ENCODE peak calls at places on chromosome 4, in seven cellular contexts. One of them, this sample, is unnamed.

GRCh38 chr4:73544620-73545019 is 63.1 kb downstream of the AFM start:
- DNase-seq in SK-N-SH: no peak
- DNase-seq in suprapubic skin: no peak
- DNase-seq in sigmoid colon: no peak
- DNase-seq in psoas muscle: no peak
- DNase-seq in heart left ventricle: no peak
- DNase-seq in HCT116: no peak
- DNase-seq in this sample: no peak

GRCh38 chr4:185358514-185359433 is 37.0 kb downstream of the LRP2BP start:
- DNase-seq in SK-N-SH: no peak
- DNase-seq in suprapubic skin: no peak
- DNase-seq in sigmoid colon: no peak
- DNase-seq in psoas muscle: no peak
- DNase-seq in heart left ventricle: no peak
- DNase-seq in HCT116: no peak
- DNase-seq in this sample: no peak

GRCh38 chr4:2046031-2046961 is 12.8 kb upstream of the NAT8L start:
- DNase-seq in SK-N-SH: peak; percentile 56
- DNase-seq in suprapubic skin: no peak
- DNase-seq in sigmoid colon: no peak
- DNase-seq in psoas muscle: no peak
- DNase-seq in heart left ventricle: no peak
- DNase-seq in HCT116: no peak
- DNase-seq in this sample: peak; percentile 48

GRCh38 chr4:123843137-123843536 is 446.5 kb downstream of the SPRY1 start:
- DNase-seq in SK-N-SH: no peak
- DNase-seq in suprapubic skin: no peak
- DNase-seq in sigmoid colon: no peak
- DNase-seq in psoas muscle: no peak
- DNase-seq in heart left ventricle: no peak
- DNase-seq in HCT116: no peak
- DNase-seq in this sample: no peak

GRCh38 chr4:124278477-124278876 is 434.1 kb downstream of the ANKRD50 start:
- DNase-seq in SK-N-SH: peak; percentile 29
- DNase-seq in suprapubic skin: no peak
- DNase-seq in sigmoid colon: no peak
- DNase-seq in psoas muscle: no peak
- DNase-seq in heart left ventricle: no peak
- DNase-seq in HCT116: no peak
- DNase-seq in this sample: no peak

GRCh38 chr4:1459664-1460511 is 53.6 kb upstream of the NKX1-1 start:
- DNase-seq in SK-N-SH: peak; percentile 26
- DNase-seq in suprapubic skin: peak; percentile 44
- DNase-seq in sigmoid colon: no peak
- DNase-seq in psoas muscle: no peak
- DNase-seq in heart left ventricle: no peak
- DNase-seq in HCT116: no peak
- DNase-seq in this sample: peak; percentile 62

GRCh38 chr4:41975341-41975740 is 6.2 kb upstream of the DCAF4L1 start:
- DNase-seq in SK-N-SH: no peak
- DNase-seq in suprapubic skin: no peak
- DNase-seq in sigmoid colon: no peak
- DNase-seq in psoas muscle: no peak
- DNase-seq in heart left ventricle: no peak
- DNase-seq in HCT116: no peak
- DNase-seq in this sample: no peak

GRCh38 chr4:41058426-41058825 is 155.9 kb downstream of the APBB2 start:
- DNase-seq in SK-N-SH: no peak
- DNase-seq in suprapubic skin: no peak
- DNase-seq in sigmoid colon: no peak
- DNase-seq in psoas muscle: no peak
- DNase-seq in heart left ventricle: no peak
- DNase-seq in HCT116: no peak
- DNase-seq in this sample: no peak

GRCh38 chr4:97585274-97585673 is 558.0 kb downstream of the STPG2 start:
- DNase-seq in SK-N-SH: no peak
- DNase-seq in suprapubic skin: no peak
- DNase-seq in sigmoid colon: no peak
- DNase-seq in psoas muscle: no peak
- DNase-seq in heart left ventricle: no peak
- DNase-seq in HCT116: no peak
- DNase-seq in this sample: no peak

GRCh38 chr4:53920116-53920515 is 144.3 kb downstream of the CHIC2 start:
- DNase-seq in SK-N-SH: no peak
- DNase-seq in suprapubic skin: no peak
- DNase-seq in sigmoid colon: no peak
- DNase-seq in psoas muscle: no peak
- DNase-seq in heart left ventricle: peak; percentile 43
- DNase-seq in HCT116: no peak
- DNase-seq in this sample: no peak

GRCh38 chr4:179114615-179115014 is 1672.4 kb upstream of the AGA start:
- DNase-seq in SK-N-SH: no peak
- DNase-seq in suprapubic skin: no peak
- DNase-seq in sigmoid colon: no peak
- DNase-seq in psoas muscle: no peak
- DNase-seq in heart left ventricle: no peak
- DNase-seq in HCT116: no peak
- DNase-seq in this sample: no peak

GRCh38 chr4:120105472-120105871 is 38.8 kb upstream of the MAD2L1 start:
- DNase-seq in SK-N-SH: no peak
- DNase-seq in suprapubic skin: no peak
- DNase-seq in sigmoid colon: no peak
- DNase-seq in psoas muscle: no peak
- DNase-seq in heart left ventricle: no peak
- DNase-seq in HCT116: no peak
- DNase-seq in this sample: no peak

GRCh38 chr4:181418491-181418890 is 824.7 kb upstream of the TENM3 start:
- DNase-seq in SK-N-SH: no peak
- DNase-seq in suprapubic skin: no peak
- DNase-seq in sigmoid colon: no peak
- DNase-seq in psoas muscle: no peak
- DNase-seq in heart left ventricle: no peak
- DNase-seq in HCT116: no peak
- DNase-seq in this sample: no peak

GRCh38 chr4:76365636-76366035 is 55.3 kb downstream of the CCDC158 start:
- DNase-seq in SK-N-SH: no peak
- DNase-seq in suprapubic skin: no peak
- DNase-seq in sigmoid colon: no peak
- DNase-seq in psoas muscle: no peak
- DNase-seq in heart left ventricle: no peak
- DNase-seq in HCT116: no peak
- DNase-seq in this sample: no peak

GRCh38 chr4:59553063-59553738 is 1646.9 kb upstream of the ADGRL3 start:
- DNase-seq in SK-N-SH: peak; percentile 0
- DNase-seq in suprapubic skin: no peak
- DNase-seq in sigmoid colon: no peak
- DNase-seq in psoas muscle: no peak
- DNase-seq in heart left ventricle: no peak
- DNase-seq in HCT116: no peak
- DNase-seq in this sample: no peak

GRCh38 chr4:54482529-54482961 is 175.2 kb upstream of the KIT start:
- DNase-seq in SK-N-SH: no peak
- DNase-seq in suprapubic skin: no peak
- DNase-seq in sigmoid colon: no peak
- DNase-seq in psoas muscle: no peak
- DNase-seq in heart left ventricle: no peak
- DNase-seq in HCT116: no peak
- DNase-seq in this sample: no peak

GRCh38 chr4:10077101-10077491 is 39.5 kb downstream of the WDR1 start:
- DNase-seq in SK-N-SH: no peak
- DNase-seq in suprapubic skin: no peak
- DNase-seq in sigmoid colon: peak; percentile 53
- DNase-seq in psoas muscle: no peak
- DNase-seq in heart left ventricle: no peak
- DNase-seq in HCT116: no peak
- DNase-seq in this sample: no peak

DNA sequence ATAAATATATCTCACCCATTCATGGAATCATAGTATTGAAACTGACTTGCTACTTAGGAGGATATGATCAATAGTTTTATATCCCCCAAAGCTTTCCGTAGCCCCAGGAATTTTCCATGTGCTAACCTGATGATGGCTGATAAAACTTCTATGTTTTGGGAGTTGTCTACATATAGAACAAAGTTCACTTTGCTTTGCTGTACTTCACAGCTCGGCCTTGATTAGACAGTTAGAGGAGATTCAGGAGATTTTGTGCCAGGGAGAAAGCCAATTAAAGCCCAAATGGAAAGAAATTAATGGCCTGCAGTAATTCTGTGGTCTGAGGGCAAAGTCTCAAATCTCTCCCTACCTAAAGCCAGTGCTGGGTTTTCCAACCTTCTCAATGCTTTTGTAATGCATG is 114.9 kb upstream of the SLC34A2 start:
- DNase-seq in SK-N-SH: no peak
- DNase-seq in suprapubic skin: no peak
- DNase-seq in sigmoid colon: no peak
- DNase-seq in psoas muscle: no peak
- DNase-seq in heart left ventricle: no peak
- DNase-seq in HCT116: no peak
- DNase-seq in this sample: no peak
- H3K27ac ChIP-seq in SK-N-SH: no peak overlapping the region
- H3K27ac ChIP-seq in suprapubic skin: no peak overlapping the region
- H3K27ac ChIP-seq in sigmoid colon: no peak overlapping the region
- H3K27ac ChIP-seq in psoas muscle: no peak overlapping the region
- H3K27ac ChIP-seq in heart left ventricle: no peak overlapping the region
- H3K27ac ChIP-seq in HCT116: no peak overlapping the region
- H3K27ac ChIP-seq in this sample: no peak overlapping the region

GRCh38 chr4:22695917-22696316 is 3.2 kb downstream of the GBA3 start:
- DNase-seq in SK-N-SH: no peak
- DNase-seq in suprapubic skin: no peak
- DNase-seq in sigmoid colon: no peak
- DNase-seq in psoas muscle: no peak
- DNase-seq in heart left ventricle: no peak
- DNase-seq in HCT116: no peak
- DNase-seq in this sample: no peak

GRCh38 chr4:22689428-22689827 is 3.3 kb upstream of the GBA3 start:
- DNase-seq in SK-N-SH: no peak
- DNase-seq in suprapubic skin: no peak
- DNase-seq in sigmoid colon: no peak
- DNase-seq in psoas muscle: no peak
- DNase-seq in heart left ventricle: no peak
- DNase-seq in HCT116: no peak
- DNase-seq in this sample: no peak

GRCh38 chr4:22688236-22688635 is 4.5 kb upstream of the GBA3 start:
- DNase-seq in SK-N-SH: no peak
- DNase-seq in suprapubic skin: no peak
- DNase-seq in sigmoid colon: no peak
- DNase-seq in psoas muscle: no peak
- DNase-seq in heart left ventricle: no peak
- DNase-seq in HCT116: no peak
- DNase-seq in this sample: no peak

GRCh38 chr4:22695011-22695410 is 2.3 kb downstream of the GBA3 start:
- DNase-seq in SK-N-SH: no peak
- DNase-seq in suprapubic skin: no peak
- DNase-seq in sigmoid colon: no peak
- DNase-seq in psoas muscle: no peak
- DNase-seq in heart left ventricle: no peak
- DNase-seq in HCT116: no peak
- DNase-seq in this sample: no peak

GRCh38 chr4:22692736-22693135 is at the start of gene GBA3:
- DNase-seq in SK-N-SH: no peak
- DNase-seq in suprapubic skin: no peak
- DNase-seq in sigmoid colon: no peak
- DNase-seq in psoas muscle: no peak
- DNase-seq in heart left ventricle: no peak
- DNase-seq in HCT116: no peak
- DNase-seq in this sample: no peak
- TF ChIP-seq CTCF in SK-N-SH: no peak
- TF ChIP-seq CTCF in suprapubic skin: no peak
- TF ChIP-seq CTCF in sigmoid colon: no peak
- TF ChIP-seq CTCF in psoas muscle: no peak
- TF ChIP-seq CTCF in heart left ventricle: no peak
- TF ChIP-seq CTCF in HCT116: no peak
- TF ChIP-seq CTCF in this sample: no peak

DNA sequence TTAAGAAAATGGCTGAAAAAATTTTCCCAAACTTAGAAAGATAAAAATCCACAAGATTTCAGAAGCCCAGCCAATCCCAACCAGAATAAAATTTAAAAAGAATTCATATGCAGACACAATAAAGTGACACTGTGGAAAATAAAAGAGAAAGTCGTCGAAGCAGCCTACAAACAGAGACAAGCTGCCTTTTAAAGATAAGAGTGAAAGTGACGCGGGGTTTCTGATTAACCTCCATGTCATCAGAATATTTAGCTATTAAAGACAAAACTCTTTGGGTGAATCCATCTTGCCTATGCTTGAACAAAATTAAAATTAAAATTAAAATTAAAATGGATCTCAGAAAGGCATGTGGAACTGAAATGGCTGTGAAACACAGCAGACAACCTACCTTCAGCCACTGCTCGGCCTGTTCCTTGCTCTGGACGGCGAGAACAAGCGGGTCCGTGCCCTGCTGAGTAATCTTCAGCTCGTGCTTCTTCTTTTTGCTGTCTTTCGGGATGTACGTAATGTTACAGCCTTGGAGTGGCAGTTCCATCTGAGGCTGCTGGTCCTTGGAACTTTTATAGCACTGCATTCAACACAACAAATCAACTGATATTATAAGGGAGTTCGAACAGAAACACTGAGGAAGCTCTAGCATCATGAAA is 101.4 kb downstream of the AFAP1 start:
- DNase-seq in SK-N-SH: no peak
- DNase-seq in suprapubic skin: no peak
- DNase-seq in sigmoid colon: peak; percentile 27
- DNase-seq in psoas muscle: no peak
- DNase-seq in heart left ventricle: no peak
- DNase-seq in HCT116: no peak
- DNase-seq in this sample: no peak
- H3K9me3 ChIP-seq in SK-N-SH: no peaks in the 10 kb centered on the region
- H3K9me3 ChIP-seq in suprapubic skin: no peaks in the 10 kb centered on the region
- H3K9me3 ChIP-seq in sigmoid colon: no peaks in the 10 kb centered on the region
- H3K9me3 ChIP-seq in psoas muscle: no peaks in the 10 kb centered on the region
- H3K9me3 ChIP-seq in heart left ventricle: no peaks in the 10 kb centered on the region
- H3K9me3 ChIP-seq in HCT116: no peaks in the 10 kb centered on the region
- H3K9me3 ChIP-seq in this sample: no peaks in the 10 kb centered on the region

GRCh38 chr4:67465763-67466052 is 79.6 kb downstream of the CENPC start:
- DNase-seq in SK-N-SH: no peak
- DNase-seq in suprapubic skin: no peak
- DNase-seq in sigmoid colon: no peak
- DNase-seq in psoas muscle: no peak
- DNase-seq in heart left ventricle: no peak
- DNase-seq in HCT116: no peak
- DNase-seq in this sample: no peak

GRCh38 chr4:67465032-67465762 is 80.1 kb downstream of the CENPC start:
- DNase-seq in SK-N-SH: no peak
- DNase-seq in suprapubic skin: no peak
- DNase-seq in sigmoid colon: no peak
- DNase-seq in psoas muscle: no peak
- DNase-seq in heart left ventricle: no peak
- DNase-seq in HCT116: no peak
- DNase-seq in this sample: no peak

DNA sequence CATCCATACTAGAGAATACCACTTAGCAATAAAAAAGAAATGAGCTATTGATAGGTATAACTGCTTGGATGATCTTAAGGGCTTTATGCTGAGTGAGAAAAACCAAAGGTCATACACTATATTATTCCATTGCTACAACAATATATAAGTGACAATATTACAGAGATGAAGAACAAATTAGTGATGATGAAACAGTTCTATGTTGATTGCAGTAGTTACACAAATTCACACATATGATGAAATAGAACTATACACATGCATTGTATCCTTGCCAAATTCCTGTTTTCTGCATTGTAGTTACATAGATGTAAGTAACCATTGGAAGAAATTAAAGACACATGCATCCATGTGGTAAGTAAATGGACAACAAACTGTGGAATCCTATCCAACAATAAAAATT is 76.5 kb downstream of the CENPC start:
- DNase-seq in SK-N-SH: no peak
- DNase-seq in suprapubic skin: no peak
- DNase-seq in sigmoid colon: no peak
- DNase-seq in psoas muscle: no peak
- DNase-seq in heart left ventricle: no peak
- DNase-seq in HCT116: no peak
- DNase-seq in this sample: no peak
- H3K27ac ChIP-seq in SK-N-SH: no peak overlapping the region
- H3K27ac ChIP-seq in suprapubic skin: no peak overlapping the region
- H3K27ac ChIP-seq in sigmoid colon: no peak overlapping the region
- H3K27ac ChIP-seq in psoas muscle: no peak overlapping the region
- H3K27ac ChIP-seq in heart left ventricle: no peak overlapping the region
- H3K27ac ChIP-seq in HCT116: no peak overlapping the region
- H3K27ac ChIP-seq in this sample: no peak overlapping the region

This sample was measured in spleen.